ENCODE peak calls at places on chromosome 6, in four cellular contexts. One of them, this sample, is unnamed.

GRCh38 chr6:30960907-30961673 is 20.3 kb downstream of the MUCL3 start:
- DNase-seq in HCT116: no peak
- DNase-seq in K562: no peak
- DNase-seq in HepG2: peak; percentile 50
- DNase-seq in this sample: no peak

GRCh38 chr6:111721677-111722219 is 116.1 kb upstream of the TRAF3IP2 start:
- DNase-seq in HCT116: peak; percentile 13
- DNase-seq in K562: peak; percentile 68
- DNase-seq in HepG2: peak; percentile 24
- DNase-seq in this sample: no peak

GRCh38 chr6:72042088-72042487 is 155.7 kb downstream of the RIMS1 start:
- DNase-seq in HCT116: no peak
- DNase-seq in K562: no peak
- DNase-seq in HepG2: no peak
- DNase-seq in this sample: peak; percentile 7

GRCh38 chr6:38588631-38589366 is 50.9 kb downstream of the BTBD9 start:
- DNase-seq in HCT116: no peak
- DNase-seq in K562: no peak
- DNase-seq in HepG2: peak; percentile 74
- DNase-seq in this sample: no peak

GRCh38 chr6:132675749-132676148 is 16.8 kb upstream of the TAAR1 start:
- DNase-seq in HCT116: no peak
- DNase-seq in K562: no peak
- DNase-seq in HepG2: no peak
- DNase-seq in this sample: no peak

GRCh38 chr6:148981515-148981914 is 234.7 kb downstream of the UST start:
- DNase-seq in HCT116: no peak
- DNase-seq in K562: no peak
- DNase-seq in HepG2: no peak
- DNase-seq in this sample: no peak

GRCh38 chr6:98775205-98775604 is 59.2 kb upstream of the POU3F2 start:
- DNase-seq in HCT116: no peak
- DNase-seq in K562: no peak
- DNase-seq in HepG2: no peak
- DNase-seq in this sample: no peak

GRCh38 chr6:111576302-111576701 is 29.4 kb downstream of the TRAF3IP2 start:
- DNase-seq in HCT116: no peak
- DNase-seq in K562: no peak
- DNase-seq in HepG2: no peak
- DNase-seq in this sample: no peak

GRCh38 chr6:67683960-67684359 is 951.1 kb upstream of the ADGRB3 start:
- DNase-seq in HCT116: no peak
- DNase-seq in K562: no peak
- DNase-seq in HepG2: no peak
- DNase-seq in this sample: peak; percentile 60

GRCh38 chr6:154474636-154475428 is 35.7 kb downstream of the CNKSR3 start:
- DNase-seq in HCT116: peak; percentile 7
- DNase-seq in K562: no peak
- DNase-seq in HepG2: no peak
- DNase-seq in this sample: no peak

GRCh38 chr6:34515473-34516387 is 40.4 kb downstream of the SPDEF start:
- DNase-seq in HCT116: no peak
- DNase-seq in K562: no peak
- DNase-seq in HepG2: no peak
- DNase-seq in this sample: no peak

GRCh38 chr6:7811441-7811840 is 85.5 kb downstream of the BMP6 start:
- DNase-seq in HCT116: no peak
- DNase-seq in K562: no peak
- DNase-seq in HepG2: no peak
- DNase-seq in this sample: no peak

GRCh38 chr6:28141500-28142329 is at the start of gene ZKSCAN8:
- DNase-seq in HCT116: peak; percentile 94
- DNase-seq in K562: peak; percentile 95
- DNase-seq in HepG2: peak; percentile 97
- DNase-seq in this sample: peak; percentile 80
- TF ChIP-seq REST in HCT116: no peak
- TF ChIP-seq REST in K562: peak; percentile 23
- TF ChIP-seq REST in HepG2: no peak
- TF ChIP-seq REST in this sample: no peak

GRCh38 chr6:105646391-105646867 is 243.5 kb upstream of the PREP start:
- DNase-seq in HCT116: no peak
- DNase-seq in K562: no peak
- DNase-seq in HepG2: no peak
- DNase-seq in this sample: no peak
- TF ChIP-seq TCF7L2 in HCT116: no peak
- TF ChIP-seq TCF7L2 in K562: no peak
- TF ChIP-seq TCF7L2 in HepG2: no peak
- TF ChIP-seq TCF7L2 in this sample: no peak

GRCh38 chr6:106097368-106098231 is 11.5 kb downstream of the PRDM1 start:
- DNase-seq in HCT116: no peak
- DNase-seq in K562: peak; percentile 20
- DNase-seq in HepG2: no peak
- DNase-seq in this sample: no peak
- TF ChIP-seq POLR2AphosphoS5 in HCT116: no peak
- TF ChIP-seq POLR2AphosphoS5 in K562: no peak
- TF ChIP-seq POLR2AphosphoS5 in HepG2: no peak
- TF ChIP-seq POLR2AphosphoS5 in this sample: no peak

DNA sequence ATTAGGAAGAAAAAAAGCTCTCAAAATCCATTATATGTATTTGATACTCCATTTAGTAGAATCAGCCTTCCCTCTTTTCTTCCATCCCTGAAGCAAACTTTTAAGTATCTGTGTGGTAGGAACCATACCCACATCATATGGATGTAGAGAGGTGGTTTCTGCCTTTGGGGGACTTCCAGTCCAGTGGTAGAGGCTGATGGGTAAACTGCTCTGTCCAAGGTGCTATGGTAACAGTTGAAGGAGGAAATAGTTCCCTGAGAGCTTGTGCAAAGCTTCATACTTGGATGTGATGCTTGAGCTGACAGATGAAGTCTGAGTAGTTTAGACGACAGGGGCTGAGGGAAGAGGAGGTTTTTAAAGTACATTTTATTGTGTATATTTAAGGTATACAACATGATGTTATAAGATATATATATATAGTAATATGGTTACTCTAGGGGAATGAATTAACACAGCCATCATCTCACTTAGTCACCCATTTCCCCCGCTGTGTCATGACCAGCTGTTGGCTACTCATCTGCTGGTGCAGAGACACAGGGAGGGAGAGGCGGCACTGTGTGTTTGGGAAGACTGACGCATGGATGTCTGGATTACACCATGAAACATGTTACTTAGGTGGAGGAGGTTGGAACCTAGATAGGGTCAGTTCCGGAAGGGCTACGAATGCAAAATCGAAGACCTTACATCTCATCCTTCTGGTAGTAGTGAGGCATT is 185.2 kb downstream of the FARS2 start:
- DNase-seq in HCT116: no peak
- DNase-seq in K562: no peak
- DNase-seq in HepG2: no peak
- DNase-seq in this sample: no peak
- TF ChIP-seq REST in HCT116: peak; percentile 35
- TF ChIP-seq REST in K562: no peak
- TF ChIP-seq REST in HepG2: no peak
- TF ChIP-seq REST in this sample: peak; percentile 55

GRCh38 chr6:43496370-43497128 is 13.6 kb downstream of the LRRC73 start:
- DNase-seq in HCT116: no peak
- DNase-seq in K562: peak; percentile 87
- DNase-seq in HepG2: peak; percentile 80
- DNase-seq in this sample: no peak
- TF ChIP-seq TCF7L2 in HCT116: no peak
- TF ChIP-seq TCF7L2 in K562: no peak
- TF ChIP-seq TCF7L2 in HepG2: no peak
- TF ChIP-seq TCF7L2 in this sample: no peak

GRCh38 chr6:18028332-18028731 is 40.9 kb upstream of the KIF13A start:
- DNase-seq in HCT116: no peak
- DNase-seq in K562: no peak
- DNase-seq in HepG2: no peak
- DNase-seq in this sample: no peak
- TF ChIP-seq POLR2AphosphoS5 in HCT116: no peak
- TF ChIP-seq POLR2AphosphoS5 in K562: no peak
- TF ChIP-seq POLR2AphosphoS5 in HepG2: no peak
- TF ChIP-seq POLR2AphosphoS5 in this sample: no peak

DNA sequence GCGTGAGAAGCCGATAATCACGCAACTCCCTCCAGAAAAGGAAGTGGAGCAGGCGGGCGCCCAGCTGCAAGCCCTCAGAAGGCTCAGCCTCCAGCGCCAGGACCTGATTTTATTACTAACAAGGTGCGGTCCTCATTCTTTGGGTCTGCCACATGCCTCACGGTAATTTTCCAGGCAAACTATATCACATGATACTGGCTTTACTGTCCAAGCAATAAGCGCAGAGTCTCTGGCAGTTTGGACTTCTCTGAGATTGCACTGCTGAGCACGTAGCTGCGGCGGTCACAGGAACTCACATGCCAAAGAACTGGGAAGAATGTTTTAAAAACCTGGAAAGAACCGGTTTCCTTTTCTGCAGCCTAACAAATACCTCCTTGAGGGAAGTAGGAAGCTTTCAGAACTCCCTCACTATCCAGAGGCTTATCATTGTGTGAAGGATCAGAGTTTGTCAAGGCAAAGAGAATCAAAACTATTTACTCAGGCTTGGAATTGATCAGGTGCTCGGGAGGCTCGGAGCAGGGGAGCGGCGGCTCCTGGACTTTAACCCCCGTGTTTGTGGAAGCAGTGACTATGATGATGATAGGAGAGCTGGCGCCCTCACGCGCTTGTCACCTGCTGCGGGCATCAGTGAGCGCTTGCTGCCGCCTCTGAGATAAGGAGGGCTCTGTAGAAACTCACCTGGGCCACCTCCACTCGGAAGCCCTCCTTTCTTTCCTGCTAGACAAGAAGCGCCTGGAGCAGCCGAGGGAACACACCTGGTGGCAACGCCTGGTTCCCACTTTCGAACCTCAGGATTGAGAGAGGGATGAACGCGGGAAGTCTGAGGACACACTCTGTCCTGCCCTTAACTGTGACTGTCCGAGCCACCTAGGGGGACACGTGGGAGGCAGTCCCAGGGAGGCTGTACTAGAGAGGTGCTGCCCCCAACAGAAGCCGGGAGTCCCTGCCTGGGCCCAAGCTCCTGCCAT is 27.2 kb upstream of the SYNJ2 start:
- DNase-seq in HCT116: no peak
- DNase-seq in K562: no peak
- DNase-seq in HepG2: peak; percentile 95
- DNase-seq in this sample: no peak
- TF ChIP-seq REST in HCT116: no peak
- TF ChIP-seq REST in K562: no peak
- TF ChIP-seq REST in HepG2: no peak
- TF ChIP-seq REST in this sample: no peak

GRCh38 chr6:42120895-42121865 is 21.2 kb downstream of the C6orf132 start:
- DNase-seq in HCT116: no peak
- DNase-seq in K562: no peak
- DNase-seq in HepG2: no peak
- DNase-seq in this sample: no peak
- TF ChIP-seq TCF7L2 in HCT116: no peak
- TF ChIP-seq TCF7L2 in K562: no peak
- TF ChIP-seq TCF7L2 in HepG2: no peak
- TF ChIP-seq TCF7L2 in this sample: no peak